ENCODE peak calls at places on chromosome 22, in five cellular contexts. L, K, Z, B and P are unnamed samples.

GRCh38 chr22:49582171-49582570 is 245.5 kb downstream of the BRD1 start:
- DNase-seq in L (no peak), K (peak), Z (no peak), B (no peak), P (no peak)

GRCh38 chr22:49889071-49889470 is 29.2 kb downstream of the ALG12 start:
- DNase-seq in L (no peak), K (no peak), Z (no peak), B (no peak), P (no peak)

GRCh38 chr22:47848384-47848920 is 1086.0 kb downstream of the TBC1D22A start:
- DNase-seq in L (no peak), K (no peak), Z (no peak), B (no peak), P (no peak)

GRCh38 chr22:49719046-49719445 is 108.6 kb downstream of the BRD1 start:
- DNase-seq in L (no peak), K (no peak), Z (no peak), B (no peak), P (no peak)

GRCh38 chr22:43879901-43880742 is 11.7 kb downstream of the PNPLA5 start:
- DNase-seq in L (no peak), K (no peak), Z (no peak), B (no peak), P (no peak)

GRCh38 chr22:38273135-38273761 is 438 bp upstream of the TMEM184B start:
- DNase-seq in L (no peak), K (no peak), Z (no peak), B (no peak), P (no peak)

GRCh38 chr22:43013355-43014061 is 1.4 kb downstream of the PACSIN2 start:
- DNase-seq in L (no peak), K (no peak), Z (peak), B (no peak), P (no peak)

GRCh38 chr22:36823177-36823839 is 6.5 kb upstream of the PVALB start:
- DNase-seq in L (no peak), K (no peak), Z (no peak), B (no peak), P (no peak)

GRCh38 chr22:24208012-24208749 is 26.9 kb downstream of the SUSD2 start:
- DNase-seq in L (peak), K (peak), Z (peak), B (no peak), P (no peak)

GRCh38 chr22:44595841-44596341 is 97.9 kb upstream of the RTL6 start:
- DNase-seq in L (no peak), K (peak), Z (no peak), B (no peak), P (no peak)

GRCh38 chr22:44003016-44003775 is 20.9 kb upstream of the PARVB start:
- DNase-seq in L (no peak), K (no peak), Z (no peak), B (no peak), P (no peak)

GRCh38 chr22:37634505-37635002 is 4.9 kb upstream of the SH3BP1 start:
- DNase-seq in L (no peak), K (peak), Z (no peak), B (no peak), P (no peak)

GRCh38 chr22:41994506-41994905 is 4.1 kb upstream of the WBP2NL start:
- DNase-seq in L (no peak), K (no peak), Z (no peak), B (no peak), P (no peak)

GRCh38 chr22:17569971-17570511 is 6.7 kb downstream of the SLC25A18 start:
- DNase-seq in L (no peak), K (no peak), Z (no peak), B (no peak), P (no peak)

GRCh38 chr22:19291580-19292261 is at the start of gene CLTCL1:
- DNase-seq in L (peak), K (peak), Z (peak), B (peak), P (peak)

GRCh38 chr22:42316988-42317387 is 46.5 kb upstream of the TCF20 start:
- DNase-seq in L (no peak), K (no peak), Z (no peak), B (no peak), P (peak)

GRCh38 chr22:17131686-17132085 is 10.5 kb upstream of the TMEM121B start:
- DNase-seq in L (no peak), K (no peak), Z (no peak), B (no peak), P (no peak)

GRCh38 chr22:30285846-30286200 is 3.5 kb downstream of the CASTOR1 start:
- DNase-seq in L (no peak), K (no peak), Z (no peak), B (no peak), P (no peak)

GRCh38 chr22:37932821-37933578 is 20.4 kb downstream of the C22orf23 start:
- DNase-seq in L (no peak), K (no peak), Z (no peak), B (no peak), P (no peak)

GRCh38 chr22:46415816-46416536 is 80.5 kb downstream of the TRMU start:
- DNase-seq in L (no peak), K (no peak), Z (no peak), B (no peak), P (no peak)

GRCh38 chr22:24066872-24067271 is 55.8 kb downstream of the CABIN1 start:
- DNase-seq in L (no peak), K (no peak), Z (no peak), B (no peak), P (no peak)

GRCh38 chr22:39068033-39068785 is 8.9 kb upstream of the APOBEC3G start:
- DNase-seq in L (no peak), K (no peak), Z (no peak), B (no peak), P (no peak)

GRCh38 chr22:35995772-35996171 is 32.9 kb downstream of the RBFOX2 start:
- DNase-seq in L (no peak), K (no peak), Z (no peak), B (no peak), P (peak)

GRCh38 chr22:38504731-38505594 is 1.1 kb downstream of the DDX17 start:
- DNase-seq in L (no peak), K (peak), Z (peak), B (no peak), P (peak)

GRCh38 chr22:24587948-24588347 is 4.9 kb downstream of the LRRC75B start:
- DNase-seq in L (no peak), K (no peak), Z (no peak), B (no peak), P (no peak)

GRCh38 chr22:27918351-27919221 is 470 bp downstream of the PITPNB start:
- DNase-seq in L (no peak), K (peak), Z (peak), B (no peak), P (peak)

GRCh38 chr22:35227248-35227647 is 30.0 kb upstream of the HMGXB4 start:
- DNase-seq in L (no peak), K (no peak), Z (no peak), B (no peak), P (no peak)

GRCh38 chr22:39988386-39989114 is 6.2 kb upstream of the FAM83F start:
- DNase-seq in L (no peak), K (no peak), Z (no peak), B (no peak), P (peak)

GRCh38 chr22:25494774-25495173 is 69.7 kb upstream of the GRK3 start:
- DNase-seq in L (no peak), K (no peak), Z (no peak), B (peak), P (no peak)

GRCh38 chr22:24146791-24147353 is 34.4 kb upstream of the SUSD2 start:
- DNase-seq in L (no peak), K (peak), Z (no peak), B (no peak), P (no peak)

GRCh38 chr22:35742342-35743100 is 24.8 kb downstream of the APOL5 start:
- DNase-seq in L (peak), K (no peak), Z (no peak), B (no peak), P (peak)

GRCh38 chr22:39309881-39310714 is 9.3 kb downstream of the RPL3 start:
- DNase-seq in L (no peak), K (no peak), Z (no peak), B (no peak), P (no peak)

GRCh38 chr22:48523761-48524160 is 1303.9 kb downstream of the BRD1 start:
- DNase-seq in L (no peak), K (no peak), Z (no peak), B (no peak), P (no peak)

GRCh38 chr22:39351689-39352214 is 2.0 kb downstream of the SYNGR1 start:
- DNase-seq in L (no peak), K (no peak), Z (no peak), B (peak), P (no peak)

GRCh38 chr22:37498289-37498909 is 12.2 kb upstream of the MFNG start:
- DNase-seq in L (no peak), K (peak), Z (peak), B (peak), P (peak)

GRCh38 chr22:22155607-22156006 is 89.0 kb upstream of the VPREB1 start:
- DNase-seq in L (no peak), K (no peak), Z (no peak), B (no peak), P (no peak)

GRCh38 chr22:23675502-23676415 is 15.1 kb upstream of the RGL4 start:
- DNase-seq in L (no peak), K (no peak), Z (peak), B (no peak), P (no peak)

GRCh38 chr22:38172489-38173155 is 9.0 kb downstream of the PLA2G6 start:
- DNase-seq in L (no peak), K (no peak), Z (peak), B (no peak), P (no peak)

GRCh38 chr22:42271906-42272305 is 1.5 kb upstream of the TCF20 start:
- DNase-seq in L (no peak), K (no peak), Z (no peak), B (no peak), P (no peak)

GRCh38 chr22:37192232-37192631 is 4.2 kb upstream of the C1QTNF6 start:
- DNase-seq in L (no peak), K (no peak), Z (no peak), B (no peak), P (no peak)

GRCh38 chr22:20962491-20962945 is 4.5 kb upstream of the AIFM3 start:
- DNase-seq in L (no peak), K (no peak), Z (no peak), B (no peak), P (no peak)
- TF ChIP-seq ZBTB33 in L (no peak), K (no peak), Z (no peak), B (no peak), P (no peak)

DNA sequence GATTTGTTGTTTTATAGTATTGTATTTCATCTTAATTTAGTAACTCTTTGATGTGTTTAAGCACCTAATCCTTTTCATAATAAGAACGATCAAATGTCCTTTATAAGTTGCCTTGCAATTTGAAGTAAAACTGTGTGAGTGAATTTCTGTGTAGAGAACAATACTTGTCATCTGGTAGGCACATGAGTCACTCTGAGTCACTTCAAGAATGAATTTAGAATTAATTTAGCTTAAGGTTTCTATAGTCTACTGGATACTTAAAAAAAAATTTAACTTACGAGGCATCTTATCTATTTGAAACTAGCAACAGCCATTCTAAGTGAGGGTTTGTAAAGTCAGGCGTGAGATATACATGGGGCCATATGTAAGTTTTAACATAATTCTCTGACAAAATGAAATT is 85.0 kb downstream of the C22orf31 start:
- DNase-seq in L (peak), K (no peak), Z (no peak), B (no peak), P (no peak)
- TF ChIP-seq ZBTB33 in L (no peak), K (no peak), Z (no peak), B (no peak), P (no peak)

GRCh38 chr22:33776491-33776890 is 143.8 kb downstream of the LARGE1 start:
- DNase-seq in L (no peak), K (no peak), Z (no peak), B (no peak), P (no peak)
- TF ChIP-seq ZBTB33 in L (no peak), K (no peak), Z (no peak), B (no peak), P (no peak)

DNA sequence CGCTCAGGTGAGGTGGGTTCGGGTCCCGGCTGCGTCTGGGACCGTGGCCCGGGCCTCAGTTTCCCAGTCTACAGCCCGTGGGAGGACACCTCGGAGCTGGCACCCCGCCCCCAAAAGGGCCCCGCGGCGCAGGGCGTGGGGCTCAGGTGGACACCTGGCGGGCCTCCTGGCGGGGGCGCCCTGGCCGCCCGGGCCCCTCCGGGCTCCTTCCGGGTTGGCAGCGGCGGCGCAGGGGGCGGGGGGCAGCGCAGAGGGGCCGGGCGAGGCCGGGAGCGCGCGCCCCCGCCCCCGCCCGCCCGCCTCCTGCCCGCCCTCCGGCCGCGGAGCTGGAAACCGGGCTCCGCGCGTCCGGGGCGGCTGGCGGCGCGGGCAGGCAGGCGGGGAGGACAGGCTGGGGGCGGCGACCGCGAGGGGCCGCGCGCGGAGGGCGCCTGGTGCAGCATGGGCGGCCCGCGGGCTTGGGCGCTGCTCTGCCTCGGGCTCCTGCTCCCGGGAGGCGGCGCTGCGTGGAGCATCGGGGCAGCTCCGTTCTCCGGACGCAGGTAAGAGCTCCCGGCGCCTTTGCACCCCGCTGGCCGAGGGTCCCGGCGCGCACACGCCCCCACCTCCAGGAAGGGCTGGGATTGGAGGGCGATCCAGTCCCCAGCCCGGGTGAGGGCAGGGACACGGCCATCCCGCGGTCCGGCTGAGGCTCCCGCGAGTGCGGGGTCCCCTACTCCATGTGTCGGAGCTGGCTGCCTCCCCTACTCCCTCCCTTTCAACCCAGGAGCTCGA is at the start of gene EMID1:
- DNase-seq in L (no peak), K (peak), Z (no peak), B (no peak), P (peak)
- TF ChIP-seq ZBTB33 in L (no peak), K (no peak), Z (no peak), B (no peak), P (no peak)